ENCODE peak calls at places on chromosomes 16 and 17, in nine cellular contexts. W is GM12865; T is AG04450; K is cardiac fibroblast; H is CD8-positive, alpha-beta memory T cell; A is heart right ventricle; M is psoas muscle; F is AG10803; G is putamen. Z is an unnamed sample.

GRCh38 chr17:59607817-59608403 is 11.8 kb upstream of the CLTC start:
- DNase-seq in F (no peak), K (no peak), H (no peak), W (peak; percentile 37), A (no peak), M (no peak), T (no peak), G (no peak), Z (no peak)

GRCh38 chr16:68416057-68417046 is 32.0 kb downstream of the SMPD3 start:
- DNase-seq in G (no peak), K (no peak), H (no peak), A (no peak), M (no peak), W (no peak), F (no peak), T (no peak), Z (no peak)

GRCh38 chr16:29663829-29664132 is 734 bp downstream of the SPN start:
- DNase-seq in K (no peak), M (no peak), W (no peak), H (no peak), T (no peak), F (no peak), G (no peak), A (no peak), Z (no peak)

GRCh38 chr17:70636517-70637133 is 467.3 kb downstream of the KCNJ2 start:
- DNase-seq in H (no peak), A (no peak), K (peak; percentile 59), W (peak; percentile 37), G (peak; percentile 62), M (no peak), T (peak; percentile 10), F (peak; percentile 42), Z (peak; percentile 31)

GRCh38 chr17:39618956-39619785 is 7.6 kb upstream of the PPP1R1B start:
- DNase-seq in W (no peak), M (no peak), F (no peak), K (no peak), A (no peak), T (no peak), H (no peak), G (no peak), Z (no peak)

GRCh38 chr16:81610144-81610842 is 165.7 kb downstream of the CMIP start:
- DNase-seq in A (peak; percentile 84), K (peak; percentile 84), M (peak; percentile 87), G (peak; percentile 46), F (peak; percentile 81), T (no peak), W (no peak), H (no peak), Z (peak; percentile 57)

GRCh38 chr16:8832383-8833100 is 34.9 kb downstream of the PMM2 start:
- DNase-seq in K (no peak), M (no peak), F (no peak), T (no peak), G (no peak), W (no peak), H (no peak), A (no peak), Z (no peak)

GRCh38 chr17:14672830-14673229 is 371.9 kb downstream of the HS3ST3B1 start:
- DNase-seq in M (no peak), G (no peak), W (no peak), H (no peak), T (no peak), A (no peak), K (peak; percentile 80), F (peak; percentile 81), Z (no peak)

GRCh38 chr17:17612085-17613022 is 20.8 kb upstream of the PEMT start:
- DNase-seq in T (no peak), G (no peak), W (no peak), M (no peak), H (no peak), K (no peak), A (no peak), F (no peak), Z (no peak)

GRCh38 chr16:11004351-11004750 is 60.0 kb downstream of the CLEC16A start:
- DNase-seq in H (no peak), M (no peak), F (peak; percentile 67), K (peak; percentile 55), T (no peak), A (no peak), G (no peak), W (no peak), Z (no peak)

GRCh38 chr17:60804831-60805230 is 127.2 kb downstream of the BCAS3 start:
- DNase-seq in M (no peak), G (no peak), A (no peak), K (no peak), T (no peak), W (no peak), H (no peak), F (no peak), Z (no peak)

GRCh38 chr17:81432873-81433451 is 37.7 kb downstream of the BAHCC1 start:
- DNase-seq in F (no peak), T (no peak), A (no peak), G (no peak), K (no peak), H (no peak), M (no peak), W (no peak), Z (peak; percentile 76)